ENCODE peak calls at places on chromosome 15, in seven cellular contexts. E is SK-N-SH, Y is GM12878, O is HCT116, L is H1, D is HepG2, Q is K562. W is an unnamed sample.

GRCh38 chr15:39269821-39270220 is 311.1 kb upstream of the THBS1 start:
- DNase-seq in E (no peak), Y (no peak), O (no peak), L (no peak), D (peak; percentile 51), Q (no peak), W (no peak)

GRCh38 chr15:24718289-24719082 is 42.9 kb downstream of the NPAP1 start:
- DNase-seq in E (no peak), Y (no peak), O (no peak), L (no peak), D (no peak), Q (no peak), W (no peak)

GRCh38 chr15:52078876-52079700 is 33.5 kb downstream of the BCL2L10 start:
- DNase-seq in E (peak; percentile 71), Y (no peak), O (peak; percentile 54), L (peak; percentile 96), D (peak; percentile 59), Q (peak; percentile 70), W (peak; percentile 79)

GRCh38 chr15:46129145-46129544 is 494.3 kb downstream of the SQOR start:
- DNase-seq in E (no peak), Y (no peak), O (no peak), L (no peak), D (no peak), Q (no peak), W (no peak)

GRCh38 chr15:26001201-26001600 is 138.1 kb upstream of the ATP10A start:
- DNase-seq in E (no peak), Y (no peak), O (no peak), L (no peak), D (no peak), Q (no peak), W (no peak)

GRCh38 chr15:70545526-70545925 is 217.8 kb downstream of the UACA start:
- DNase-seq in E (no peak), Y (no peak), O (no peak), L (peak; percentile 10), D (no peak), Q (no peak), W (no peak)

GRCh38 chr15:60328852-60329443 is 68.8 kb downstream of the ANXA2 start:
- DNase-seq in E (peak; percentile 36), Y (no peak), O (no peak), L (no peak), D (no peak), Q (peak; percentile 57), W (peak; percentile 32)

GRCh38 chr15:42120285-42120684 is 25.9 kb upstream of the PLA2G4D start:
- DNase-seq in E (no peak), Y (no peak), O (no peak), L (no peak), D (no peak), Q (no peak), W (no peak)

GRCh38 chr15:99431661-99432091 is 134.1 kb upstream of the MEF2A start:
- DNase-seq in E (no peak), Y (no peak), O (no peak), L (no peak), D (no peak), Q (no peak), W (no peak)

GRCh38 chr15:77024273-77025065 is 29.5 kb downstream of the PSTPIP1 start:
- DNase-seq in E (peak; percentile 94), Y (no peak), O (no peak), L (peak; percentile 96), D (peak; percentile 21), Q (peak; percentile 85), W (peak; percentile 79)

DNA sequence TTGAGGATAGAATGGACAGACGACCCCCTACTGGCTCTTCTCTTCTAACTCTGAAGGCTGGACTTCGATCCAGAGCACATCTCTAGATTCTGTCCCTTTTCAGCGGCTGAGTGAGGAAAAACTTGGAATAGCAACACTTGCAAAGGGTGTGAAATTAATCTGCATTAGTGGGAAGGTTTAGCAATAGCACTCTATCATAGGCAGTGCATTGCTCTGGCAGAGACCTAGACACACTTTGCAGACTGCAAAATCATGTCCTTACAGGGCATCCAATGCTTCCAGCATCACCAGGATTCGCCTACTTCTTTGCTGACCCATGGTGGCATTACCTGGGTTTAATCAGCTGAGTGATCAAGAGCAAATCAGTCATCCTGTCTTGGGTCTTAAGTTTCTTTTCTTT is 43.1 kb downstream of the DAPK2 start:
- DNase-seq in E (no peak), Y (no peak), O (no peak), L (no peak), D (no peak), Q (no peak), W (no peak)
- TF ChIP-seq JUND in E (no peak), Y (no peak), O (no peak), L (no peak), D (no peak), Q (no peak), W (no peak)

GRCh38 chr15:65386376-65386775 is 8.6 kb upstream of the IGDCC3 start:
- DNase-seq in E (no peak), Y (no peak), O (no peak), L (no peak), D (no peak), Q (no peak), W (no peak)
- TF ChIP-seq JUND in E (no peak), Y (no peak), O (no peak), L (no peak), D (no peak), Q (no peak), W (no peak)

GRCh38 chr15:59298255-59298856 is 74.3 kb downstream of the MYO1E start:
- DNase-seq in E (no peak), Y (peak; percentile 99), O (peak; percentile 78), L (no peak), D (no peak), Q (no peak), W (no peak)

GRCh38 chr15:59294574-59294960 is 78.1 kb downstream of the MYO1E start:
- DNase-seq in E (no peak), Y (no peak), O (no peak), L (no peak), D (no peak), Q (no peak), W (no peak)

GRCh38 chr15:59295742-59296090 is 77.0 kb downstream of the MYO1E start:
- DNase-seq in E (no peak), Y (no peak), O (no peak), L (no peak), D (no peak), Q (no peak), W (no peak)

GRCh38 chr15:59294961-59295741 is 77.5 kb downstream of the MYO1E start:
- DNase-seq in E (no peak), Y (no peak), O (peak; percentile 78), L (no peak), D (no peak), Q (no peak), W (no peak)

DNA sequence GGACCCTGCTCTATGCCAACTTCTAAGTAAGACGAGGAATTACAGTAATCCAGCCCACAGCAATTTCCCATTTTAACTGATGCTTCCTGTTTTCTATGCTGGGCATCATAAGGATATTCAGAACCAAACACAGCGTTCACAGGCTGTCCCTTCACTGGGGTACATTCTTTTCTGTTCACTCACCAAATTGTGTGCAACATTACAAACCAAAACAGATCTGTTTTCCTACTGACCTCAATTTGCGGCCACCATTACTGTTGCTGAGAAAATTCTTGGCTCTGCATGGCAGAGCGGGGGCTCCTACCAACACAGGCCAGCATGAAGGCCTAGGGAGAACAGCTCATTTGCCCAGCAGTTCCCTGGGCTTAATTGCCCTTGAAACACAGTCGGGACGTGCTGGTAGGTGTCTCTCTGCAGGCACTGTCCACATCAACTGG is 76.5 kb downstream of the MYO1E start:
- DNase-seq in E (no peak), Y (no peak), O (no peak), L (no peak), D (no peak), Q (no peak), W (no peak)
- TF ChIP-seq JUND in E (peak; percentile 65), Y (no peak), O (no peak), L (no peak), D (no peak), Q (no peak), W (no peak)

DNA sequence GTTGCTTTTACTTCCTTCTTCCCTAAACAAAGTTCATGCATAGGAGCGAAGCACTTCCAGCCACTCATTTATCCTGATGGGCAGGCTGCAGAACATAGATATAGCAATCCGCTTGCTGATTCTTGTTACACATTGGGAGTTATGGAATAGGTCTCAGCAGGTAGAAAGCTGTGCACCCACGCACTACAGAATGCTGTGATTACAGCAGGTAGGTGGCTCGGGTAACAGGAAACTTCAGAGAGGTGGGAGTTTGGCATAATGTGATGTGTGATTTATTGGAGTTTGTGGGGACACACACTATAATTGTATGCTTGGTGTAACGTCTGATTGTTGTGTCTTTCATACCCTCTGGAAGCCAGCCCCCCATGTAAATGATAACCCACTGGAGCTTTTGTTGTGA is 99.2 kb upstream of the MEIS2 start:
- DNase-seq in E (no peak), Y (no peak), O (no peak), L (no peak), D (no peak), Q (no peak), W (no peak)
- TF ChIP-seq JUND in E (no peak), Y (no peak), O (no peak), L (no peak), D (no peak), Q (no peak), W (no peak)

DNA sequence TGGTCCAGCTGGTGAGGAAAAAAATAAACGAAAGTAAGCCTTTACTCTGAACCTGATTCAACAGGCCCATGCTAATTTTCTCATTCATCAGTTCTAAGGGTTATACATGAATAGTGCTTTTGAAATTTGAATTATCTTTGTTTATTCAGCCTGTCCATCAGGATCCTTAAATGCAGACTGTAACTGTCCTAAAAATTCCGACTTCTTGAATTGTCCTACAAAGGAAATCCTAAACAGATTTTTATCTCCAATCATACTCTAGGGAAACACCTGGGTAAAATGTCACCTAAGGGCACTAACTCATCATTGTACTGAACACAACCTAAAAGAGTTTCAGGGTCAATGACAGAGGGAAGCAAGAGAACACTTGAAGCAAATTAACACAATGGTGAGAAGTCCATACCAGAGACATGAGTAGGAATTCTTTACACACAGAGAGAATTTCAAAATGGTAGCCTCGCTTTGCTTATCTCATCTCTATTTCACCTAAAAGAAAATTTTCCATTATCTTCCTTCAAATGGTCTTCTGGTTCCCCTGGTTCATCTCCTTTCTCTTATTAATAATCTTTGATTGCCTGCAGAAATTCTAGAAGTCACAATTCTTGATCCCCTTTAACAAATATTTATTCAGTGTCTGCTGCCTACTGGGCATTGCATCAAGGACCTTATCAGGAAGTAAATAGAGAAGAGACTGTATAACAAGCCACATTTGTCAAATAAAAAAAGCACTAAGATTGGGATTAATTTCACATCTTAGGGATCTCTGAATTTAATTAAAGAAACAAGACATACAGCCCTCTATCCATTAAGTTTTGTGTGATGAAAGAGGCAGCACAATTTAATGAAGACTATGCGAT is 182.7 kb downstream of the MEIS2 start:
- DNase-seq in E (no peak), Y (no peak), O (no peak), L (no peak), D (no peak), Q (no peak), W (no peak)
- TF ChIP-seq JUND in E (no peak), Y (no peak), O (no peak), L (no peak), D (no peak), Q (no peak), W (no peak)

W was measured in T47D.